ENCODE peak calls at places on chromosomes 5 and 9, in four cellular contexts. M is SK-MEL-5, D is NCI-H2171, Z is GM13976. X is an unnamed sample.

GRCh38 chr9:124132671-124133147 is 121.1 kb downstream of the LHX2 start:
- DNase-seq in M (no peak), D (no peak), Z (no peak), X (no peak)

GRCh38 chr9:38125889-38126288 is 56.9 kb upstream of the SHB start:
- DNase-seq in M (no peak), D (no peak), Z (no peak), X (no peak)

GRCh38 chr5:179387151-179388110 is 42.2 kb upstream of the ADAMTS2 start:
- DNase-seq in M (no peak), D (no peak), Z (no peak), X (no peak)

GRCh38 chr5:169991115-169991514 is 10.8 kb upstream of the INSYN2B start:
- DNase-seq in M (no peak), D (no peak), Z (no peak), X (no peak)

GRCh38 chr9:7439355-7439978 is 360.1 kb downstream of the DMAC1 start:
- DNase-seq in M (no peak), D (no peak), Z (no peak), X (no peak)

GRCh38 chr9:98488578-98489312 is 220.0 kb downstream of the GABBR2 start:
- DNase-seq in M (peak; percentile 31), D (no peak), Z (no peak), X (no peak)

GRCh38 chr5:133821311-133821741 is 147.1 kb downstream of the C5orf15 start:
- DNase-seq in M (no peak), D (no peak), Z (peak; percentile 67), X (no peak)

GRCh38 chr5:159655757-159656409 is 260.4 kb upstream of the ADRA1B start:
- DNase-seq in M (no peak), D (no peak), Z (no peak), X (no peak)

GRCh38 chr5:145825751-145826180 is 9.4 kb downstream of the PRELID2 start:
- DNase-seq in M (peak; percentile 69), D (no peak), Z (peak; percentile 31), X (peak; percentile 51)

GRCh38 chr5:82666312-82666711 is 388.2 kb upstream of the RPS23 start:
- DNase-seq in M (no peak), D (no peak), Z (no peak), X (no peak)

GRCh38 chr9:33458444-33458843 is 11.1 kb upstream of the AQP3 start:
- DNase-seq in M (no peak), D (no peak), Z (peak; percentile 64), X (no peak)

GRCh38 chr5:132765311-132766019 is 11.6 kb downstream of the SEPTIN8 start:
- DNase-seq in M (no peak), D (no peak), Z (peak; percentile 26), X (no peak)

GRCh38 chr9:27785714-27786100 is 212.4 kb upstream of the C9orf72 start:
- DNase-seq in M (peak; percentile 16), D (no peak), Z (peak; percentile 3), X (no peak)

GRCh38 chr9:135152608-135153337 is 65.3 kb downstream of the OLFM1 start:
- DNase-seq in M (no peak), D (no peak), Z (no peak), X (no peak)

GRCh38 chr5:38424237-38425080 is 132.0 kb downstream of the LIFR start:
- DNase-seq in M (no peak), D (peak; percentile 84), Z (no peak), X (no peak)

GRCh38 chr9:109241207-109241606 is 74.2 kb upstream of the FRRS1L start:
- DNase-seq in M (no peak), D (no peak), Z (no peak), X (no peak)

GRCh38 chr9:76878933-76879332 is 27.0 kb downstream of the PRUNE2 start:
- DNase-seq in M (no peak), D (no peak), Z (no peak), X (no peak)

GRCh38 chr9:108416321-108416720 is 439.5 kb downstream of the ACTL7B start:
- DNase-seq in M (peak; percentile 33), D (no peak), Z (no peak), X (no peak)

GRCh38 chr9:95776131-95776530 is 99.4 kb upstream of the ERCC6L2 start:
- DNase-seq in M (no peak), D (no peak), Z (no peak), X (no peak)

GRCh38 chr5:166436857-166437256 is 1854.6 kb upstream of the WWC1 start:
- DNase-seq in M (no peak), D (no peak), Z (no peak), X (no peak)

GRCh38 chr5:55620009-55620770 is 85.4 kb upstream of the PLPP1 start:
- DNase-seq in M (no peak), D (no peak), Z (no peak), X (no peak)

GRCh38 chr5:140556438-140556837 is 835 bp downstream of the SRA1 start:
- DNase-seq in M (no peak), D (no peak), Z (no peak), X (no peak)

GRCh38 chr9:6413365-6414263 is 615 bp downstream of the UHRF2 start:
- DNase-seq in M (peak; percentile 7), D (no peak), Z (peak; percentile 36), X (no peak)

GRCh38 chr5:100797863-100798262 is 105.2 kb downstream of the ST8SIA4 start:
- DNase-seq in M (no peak), D (no peak), Z (no peak), X (no peak)

GRCh38 chr5:1788200-1788599 is 11.4 kb downstream of the MRPL36 start:
- DNase-seq in M (no peak), D (no peak), Z (no peak), X (no peak)

GRCh38 chr5:98108497-98108896 is 665.0 kb upstream of the RGMB start:
- DNase-seq in M (no peak), D (no peak), Z (no peak), X (no peak)

GRCh38 chr9:91071185-91071990 is 269.8 kb downstream of the SYK start:
- DNase-seq in M (no peak), D (no peak), Z (peak; percentile 45), X (no peak)